ENCODE peak calls at places on chromosomes 2 and 18, in seven cellular contexts. C is left cardiac atrium; K is germinal center; F is GM10248; X is cardiac muscle cell; R is activated naive CD8-positive, alpha-beta T cell treated with anti-CD3 and anti-CD28 coated beads for 36 hours; H is M059J. O is an unnamed sample.

GRCh38 chr2:9310390-9310789 is 103.8 kb downstream of the ASAP2 start:
- DNase-seq in C (peak; percentile 79), K (no peak), F (no peak), X (no peak), R (no peak), H (peak; percentile 90), O (no peak)

GRCh38 chr2:238238766-238239551 is 879 bp downstream of the HES6 start:
- DNase-seq in C (no peak), K (peak; percentile 51), F (no peak), X (no peak), R (peak; percentile 51), H (no peak), O (no peak)

GRCh38 chr2:60411295-60411694 is 142.2 kb downstream of the BCL11A start:
- DNase-seq in C (no peak), K (no peak), F (no peak), X (no peak), R (no peak), H (no peak), O (no peak)

GRCh38 chr2:61471905-61472805 is 1.3 kb upstream of the USP34 start:
- DNase-seq in C (no peak), K (peak; percentile 24), F (peak; percentile 23), X (peak; percentile 38), R (peak; percentile 15), H (peak; percentile 48), O (no peak)

GRCh38 chr2:1817256-1818127 is 73.2 kb upstream of the PXDN start:
- DNase-seq in C (peak; percentile 89), K (peak; percentile 81), F (peak; percentile 82), X (peak; percentile 70), R (peak; percentile 45), H (peak; percentile 92), O (peak; percentile 13)

GRCh38 chr2:96970910-96971309 is 15.5 kb downstream of the FAM178B start:
- DNase-seq in C (no peak), K (no peak), F (no peak), X (no peak), R (no peak), H (no peak), O (no peak)

GRCh38 chr2:240411261-240412160 is 24.0 kb upstream of the GPC1 start:
- DNase-seq in C (peak; percentile 15), K (no peak), F (no peak), X (no peak), R (no peak), H (no peak), O (no peak)

GRCh38 chr18:63762518-63762917 is 12.7 kb upstream of the SERPINB7 start:
- DNase-seq in C (no peak), K (no peak), F (no peak), X (no peak), R (no peak), H (peak; percentile 87), O (no peak)

GRCh38 chr2:201254331-201254730 is 6.0 kb upstream of the CASP8 start:
- DNase-seq in C (no peak), K (no peak), F (no peak), X (no peak), R (no peak), H (peak; percentile 85), O (no peak)

GRCh38 chr2:239544141-239544800 is 143.5 kb upstream of the HDAC4 start:
- DNase-seq in C (no peak), K (no peak), F (no peak), X (no peak), R (no peak), H (no peak), O (no peak)

GRCh38 chr2:233386382-233387041 is 32.2 kb downstream of the DGKD start:
- DNase-seq in C (peak; percentile 45), K (no peak), F (no peak), X (no peak), R (no peak), H (peak; percentile 17), O (no peak)

GRCh38 chr2:126644630-126645191 is 11.2 kb upstream of the GYPC start:
- DNase-seq in C (no peak), K (no peak), F (peak; percentile 15), X (no peak), R (no peak), H (no peak), O (no peak)

GRCh38 chr2:128322651-128323491 is 4.2 kb upstream of the HS6ST1 start:
- DNase-seq in C (peak; percentile 39), K (no peak), F (no peak), X (no peak), R (no peak), H (no peak), O (no peak)

GRCh38 chr2:131475831-131476230 is at the start of gene TUBA3D:
- DNase-seq in C (no peak), K (no peak), F (no peak), X (no peak), R (no peak), H (no peak), O (no peak)

GRCh38 chr2:172846551-172846950 is 110.9 kb downstream of the RAPGEF4 start:
- DNase-seq in C (no peak), K (no peak), F (no peak), X (no peak), R (no peak), H (no peak), O (no peak)

GRCh38 chr18:57561728-57562423 is 24.6 kb downstream of the FECH start:
- DNase-seq in C (no peak), K (peak; percentile 61), F (peak; percentile 67), X (peak; percentile 66), R (no peak), H (peak; percentile 44), O (no peak)